ENCODE peak calls at places on chromosomes 13 and 19, in four cellular contexts. S is K562, B is GM12878, M is HepG2. E is an unnamed sample.

GRCh38 chr13:23748591-23748990 is 140.6 kb downstream of the MIPEP start:
- DNase-seq in S (no peak), B (no peak), M (no peak), E (no peak)

GRCh38 chr19:6276447-6276846 is 3.3 kb downstream of the MLLT1 start:
- DNase-seq in B (no peak), M (no peak), S (peak), E (no peak)

GRCh38 chr19:23762884-23763711 is 4.4 kb upstream of the ZNF681 start:
- DNase-seq in M (no peak), B (peak), S (peak), E (no peak)

GRCh38 chr13:99871249-99871898 is 100.2 kb downstream of the ZIC5 start:
- DNase-seq in S (no peak), M (no peak), B (no peak), E (no peak)

GRCh38 chr19:48991823-48992570 is 1.1 kb downstream of the GYS1 start:
- DNase-seq in M (no peak), B (no peak), S (peak), E (peak)

GRCh38 chr13:91978571-91978970 is 580.1 kb downstream of the GPC5 start:
- DNase-seq in B (no peak), S (no peak), M (no peak), E (no peak)

GRCh38 chr19:36963262-36963661 is 47.1 kb downstream of the ZNF568 start:
- DNase-seq in M (no peak), S (no peak), B (no peak), E (no peak)

GRCh38 chr19:13623686-13624405 is 117.6 kb upstream of the CACNA1A start:
- DNase-seq in M (no peak), B (no peak), S (no peak), E (no peak)

GRCh38 chr13:99055286-99056073 is 77.6 kb upstream of the DOCK9 start:
- DNase-seq in S (no peak), M (no peak), B (no peak), E (no peak)

GRCh38 chr19:47609885-47610545 is 1.1 kb downstream of the BICRA start:
- DNase-seq in B (no peak), S (peak), M (peak), E (no peak)

GRCh38 chr13:76326343-76326742 is 559.9 kb downstream of the KCTD12 start:
- DNase-seq in M (no peak), S (no peak), B (no peak), E (no peak)

GRCh38 chr19:38388310-38389100 is at the start of gene SPRED3:
- DNase-seq in B (no peak), S (peak), M (no peak), E (peak)

GRCh38 chr19:34244611-34245299 is 9.6 kb upstream of the GARRE1 start:
- DNase-seq in S (no peak), B (no peak), M (peak), E (no peak)

GRCh38 chr19:42269518-42270345 is 680 bp downstream of the CIC start:
- DNase-seq in S (no peak), B (no peak), M (no peak), E (no peak)

GRCh38 chr19:42270346-42271044 is 1.4 kb downstream of the CIC start:
- DNase-seq in B (no peak), M (no peak), S (peak), E (no peak)

GRCh38 chr19:42268142-42268703 is 829 bp upstream of the CIC start:
- DNase-seq in M (peak), B (peak), S (peak), E (peak)

GRCh38 chr19:42267644-42268141 is 1.4 kb upstream of the CIC start:
- DNase-seq in S (no peak), B (no peak), M (no peak), E (no peak)

GRCh38 chr19:42268704-42269517 is at the start of gene CIC:
- DNase-seq in M (peak), B (peak), S (peak), E (peak)
- TF ChIP-seq POLR2AphosphoS2 in M (no peak), B (no peak), S (no peak), E (no peak)

DNA sequence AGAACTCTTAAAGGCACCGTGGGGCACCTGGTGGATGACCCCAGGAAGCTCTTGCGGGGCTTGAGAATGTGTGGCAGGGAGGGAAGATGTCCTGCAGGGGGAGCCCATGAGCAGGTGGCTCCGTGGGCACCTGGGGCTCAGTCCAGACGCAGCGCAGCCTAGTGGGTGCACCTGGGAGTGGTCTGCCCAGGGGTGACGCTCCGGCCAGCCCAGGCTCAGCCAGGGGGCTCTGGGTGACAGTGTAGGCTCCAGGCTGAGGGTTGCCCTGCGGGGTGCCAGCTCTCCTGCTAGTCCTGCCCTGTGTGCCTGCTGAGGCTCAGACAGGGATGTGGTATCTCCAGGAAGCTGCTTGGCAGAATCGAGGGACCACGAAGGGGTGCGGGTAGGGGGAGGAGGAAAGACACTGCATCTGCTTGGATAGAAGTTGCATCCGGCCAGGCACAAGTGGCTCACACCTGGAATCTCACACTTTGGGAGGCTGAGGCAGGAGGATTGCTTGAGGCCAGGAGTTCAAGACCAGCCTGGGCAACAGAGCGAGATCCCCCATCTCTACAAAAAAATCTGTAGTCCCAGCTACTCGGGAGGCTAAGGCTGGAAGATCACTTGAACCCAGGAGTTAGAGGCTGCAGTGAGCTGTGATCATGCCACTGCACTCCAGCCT is 15.0 kb upstream of the PGLS start:
- DNase-seq in B (peak), M (peak), S (peak), E (peak)
- TF ChIP-seq POLR2AphosphoS2 in B (no peak), M (no peak), S (no peak), E (no peak)

DNA sequence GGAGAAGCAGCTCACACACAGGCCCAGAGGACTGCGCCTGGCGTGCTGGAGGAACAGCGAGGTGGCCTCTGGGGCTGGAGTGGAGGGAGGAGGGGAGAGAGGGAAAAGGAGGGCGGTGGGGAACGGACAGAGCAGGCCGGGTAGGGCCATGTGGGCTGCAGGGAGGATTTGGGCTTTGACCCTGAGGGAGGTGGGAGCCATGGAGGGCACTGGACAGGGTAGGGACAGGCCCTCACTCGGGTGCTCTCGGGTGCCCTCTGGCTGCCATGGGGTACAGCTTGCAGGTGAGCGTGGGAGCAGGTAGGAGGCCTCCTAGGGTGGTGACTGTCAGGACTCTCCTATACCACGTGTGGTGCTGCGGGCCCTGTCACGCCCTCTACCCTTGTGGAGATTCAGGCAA is 22.8 kb downstream of the PLIN4 start:
- DNase-seq in M (no peak), S (no peak), B (no peak), E (no peak)
- TF ChIP-seq POLR2AphosphoS2 in M (no peak), S (no peak), B (no peak), E (no peak)

DNA sequence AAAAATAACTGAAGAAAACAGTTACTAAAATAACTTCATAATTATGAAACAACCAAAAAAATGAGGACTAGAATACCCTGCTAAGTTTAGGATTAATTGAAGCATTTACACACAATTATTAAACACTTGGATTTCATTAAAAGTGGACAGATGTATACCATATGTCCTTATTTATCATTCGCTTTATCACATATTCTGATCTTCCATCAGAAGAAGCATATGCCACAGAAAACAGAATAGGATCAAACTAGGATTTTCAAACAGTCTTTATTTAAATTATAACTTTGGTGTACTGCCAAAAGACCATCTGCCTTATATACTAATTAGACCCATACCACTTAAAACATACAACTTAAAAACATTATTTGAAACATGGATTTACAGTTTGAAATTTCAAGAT is 727.1 kb upstream of the KLHL1 start:
- DNase-seq in B (no peak), S (no peak), M (no peak), E (no peak)
- TF ChIP-seq POLR2AphosphoS2 in B (no peak), S (no peak), M (no peak), E (no peak)

GRCh38 chr19:35858311-35858710 is 1.6 kb downstream of the KIRREL2 start:
- DNase-seq in M (no peak), B (no peak), S (no peak), E (no peak)

GRCh38 chr19:35859414-35859813 is 2.7 kb downstream of the KIRREL2 start:
- DNase-seq in B (no peak), M (no peak), S (no peak), E (no peak)

GRCh38 chr19:35856546-35857149 is at the start of gene KIRREL2:
- DNase-seq in B (no peak), M (no peak), S (no peak), E (peak)

GRCh38 chr19:35853038-35853756 is 893 bp upstream of the NPHS1 start:
- DNase-seq in M (no peak), B (no peak), S (no peak), E (no peak)

DNA sequence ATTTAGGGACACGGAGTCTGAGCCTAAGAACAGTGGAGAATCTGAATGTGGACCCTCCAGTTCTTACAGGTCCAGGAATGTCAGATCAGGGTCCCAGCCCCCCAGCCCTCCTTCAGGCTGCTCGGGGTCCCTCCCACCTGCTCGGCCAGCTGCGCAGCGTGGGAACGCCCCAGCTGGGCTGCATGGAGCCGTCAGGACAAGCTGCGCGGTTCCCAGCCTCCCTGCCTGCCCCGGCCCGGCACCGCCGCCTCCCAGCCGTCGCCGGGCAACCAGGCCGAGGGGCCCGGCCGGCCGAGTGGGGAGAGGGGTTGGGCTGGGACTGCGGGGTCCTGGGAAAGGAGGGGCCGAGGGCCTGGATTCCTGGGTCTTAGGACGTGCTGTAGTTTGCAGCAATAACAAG is 710 bp upstream of the KIRREL2 start:
- DNase-seq in M (no peak), S (no peak), B (no peak), E (no peak)
- TF ChIP-seq POLR2AphosphoS2 in M (no peak), S (no peak), B (no peak), E (no peak)

GRCh38 chr19:45569619-45570421 is 14.8 kb downstream of the OPA3 start:
- DNase-seq in S (peak), M (peak), B (no peak), E (peak)
- TF ChIP-seq POLR2AphosphoS2 in S (no peak), M (no peak), B (no peak), E (no peak)

GRCh38 chr13:33379597-33379996 is 94.0 kb upstream of the STARD13 start:
- DNase-seq in S (no peak), M (peak), B (no peak), E (no peak)
- TF ChIP-seq POLR2AphosphoS2 in S (no peak), M (no peak), B (no peak), E (no peak)

GRCh38 chr19:45273532-45273877 is 22.4 kb downstream of the MARK4 start:
- DNase-seq in M (no peak), S (no peak), B (no peak), E (no peak)

GRCh38 chr19:45279587-45280192 is 28.6 kb downstream of the MARK4 start:
- DNase-seq in M (peak), B (no peak), S (no peak), E (no peak)

GRCh38 chr19:45278087-45278486 is 27.0 kb downstream of the MARK4 start:
- DNase-seq in S (no peak), B (no peak), M (no peak), E (no peak)

GRCh38 chr19:45275370-45275971 is 24.4 kb downstream of the MARK4 start:
- DNase-seq in S (no peak), M (no peak), B (no peak), E (no peak)

GRCh38 chr19:45276284-45276687 is 25.2 kb downstream of the MARK4 start:
- DNase-seq in M (peak), S (no peak), B (no peak), E (no peak)
- TF ChIP-seq POLR2AphosphoS2 in M (no peak), S (no peak), B (no peak), E (no peak)

DNA sequence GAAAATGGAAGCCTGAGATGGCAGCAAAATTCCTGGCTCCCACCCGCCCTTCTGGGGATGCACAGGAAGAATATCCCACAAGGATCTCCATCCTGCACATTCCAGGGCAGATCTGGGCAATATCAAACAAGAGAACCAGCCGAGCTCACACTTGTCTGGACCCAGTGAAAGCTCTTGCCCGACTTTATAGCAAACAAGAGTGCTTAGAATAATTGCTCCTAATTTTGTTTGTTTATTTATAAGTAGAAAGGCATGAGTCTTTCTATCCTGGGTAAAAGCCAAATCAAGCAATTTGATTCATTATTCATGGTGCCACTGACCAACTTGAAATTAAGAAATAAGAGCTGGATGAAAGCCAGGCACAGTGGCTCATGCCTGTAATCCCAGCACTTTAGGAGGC is 110.4 kb upstream of the ABCC4 start:
- DNase-seq in M (no peak), B (no peak), S (no peak), E (no peak)
- TF ChIP-seq POLR2AphosphoS2 in M (no peak), B (no peak), S (no peak), E (no peak)

DNA sequence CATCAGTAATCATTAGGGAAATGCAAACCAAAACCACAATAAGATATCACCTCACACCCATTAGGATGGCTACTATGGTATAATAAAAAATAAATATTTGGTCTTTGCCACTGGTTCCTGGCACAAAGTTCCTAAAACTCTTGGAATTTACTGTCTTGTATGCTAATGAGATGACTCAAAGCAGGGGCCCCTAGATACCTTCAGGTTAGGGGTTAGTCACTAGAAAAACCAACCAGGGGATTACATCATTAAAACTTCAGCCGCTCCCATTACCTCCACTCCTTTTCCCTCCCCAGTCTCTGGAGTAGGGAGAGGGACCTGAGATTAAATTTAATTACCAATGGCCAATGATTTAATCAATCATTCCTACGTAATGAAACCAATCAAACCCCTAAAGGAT is 49.6 kb downstream of the THSD1 start:
- DNase-seq in S (no peak), M (no peak), B (no peak), E (no peak)
- TF ChIP-seq POLR2AphosphoS2 in S (no peak), M (no peak), B (no peak), E (no peak)

E was measured in A549.